ENCODE peak calls at places on chromosomes 11 and 22, in five cellular contexts. G is SW 1271, C is AG08395, B is right lobe of liver, D is HFF-Myc. H is an unnamed sample.

GRCh38 chr22:20957691-20958440 is 9.2 kb upstream of the AIFM3 start:
- DNase-seq in D (no peak), B (no peak), G (peak; percentile 33), C (peak; percentile 40), H (no peak)

GRCh38 chr11:65560555-65561418 is 2.6 kb upstream of the LTBP3 start:
- DNase-seq in D (no peak), B (no peak), G (peak; percentile 73), C (peak; percentile 41), H (peak; percentile 34)

GRCh38 chr11:132999519-132999918 is 532.8 kb downstream of the OPCML start:
- DNase-seq in D (no peak), B (no peak), C (no peak), G (no peak), H (no peak)

GRCh38 chr11:70485326-70486025 is 87.1 kb downstream of the CTTN start:
- DNase-seq in B (no peak), C (no peak), G (no peak), D (no peak), H (no peak)

GRCh38 chr11:279966-280761 is 2.0 kb downstream of the NLRP6 start:
- DNase-seq in C (peak; percentile 54), D (no peak), G (no peak), B (peak; percentile 91), H (no peak)

GRCh38 chr11:89275966-89276365 is 98.3 kb downstream of the TYR start:
- DNase-seq in D (no peak), C (no peak), B (no peak), G (no peak), H (no peak)

GRCh38 chr11:60130496-60130895 is 42.0 kb downstream of the MS4A2 start:
- DNase-seq in D (no peak), G (peak; percentile 63), C (no peak), B (no peak), H (no peak)

GRCh38 chr11:111792314-111792713 is 26.1 kb upstream of the PPP2R1B start:
- DNase-seq in D (no peak), C (no peak), B (no peak), G (no peak), H (no peak)

GRCh38 chr22:27918351-27919221 is 470 bp downstream of the PITPNB start:
- DNase-seq in B (peak; percentile 72), D (no peak), G (peak; percentile 45), C (peak; percentile 38), H (no peak)

GRCh38 chr11:69666752-69667536 is 8.2 kb downstream of the LTO1 start:
- DNase-seq in G (no peak), D (no peak), C (no peak), B (no peak), H (no peak)

GRCh38 chr11:124644426-124645280 is 22.0 kb downstream of the TBRG1 start:
- DNase-seq in G (peak; percentile 80), D (peak; percentile 65), C (peak; percentile 78), B (no peak), H (no peak)

GRCh38 chr22:47967841-47968240 is 1205.4 kb downstream of the TBC1D22A start:
- DNase-seq in D (no peak), C (no peak), G (no peak), B (no peak), H (no peak)

GRCh38 chr11:65617136-65617850 is 1.7 kb downstream of the PCNX3 start:
- DNase-seq in C (no peak), B (no peak), D (no peak), G (no peak), H (no peak)

GRCh38 chr11:34685864-34686263 is 65.0 kb downstream of the EHF start:
- DNase-seq in G (peak; percentile 18), C (no peak), D (no peak), B (no peak), H (no peak)

GRCh38 chr11:63573881-63574855 is 11.0 kb upstream of the PLAAT2 start:
- DNase-seq in D (no peak), C (peak; percentile 43), G (no peak), B (peak; percentile 62), H (peak; percentile 32)

GRCh38 chr22:45671783-45672563 is at the start of gene ATXN10:
- DNase-seq in G (peak; percentile 61), D (no peak), C (peak; percentile 69), B (peak; percentile 70), H (peak; percentile 84)

GRCh38 chr22:25797891-25798290 is 55.9 kb downstream of the MYO18B start:
- DNase-seq in B (no peak), G (no peak), C (no peak), D (no peak), H (no peak)

GRCh38 chr11:48055292-48056132 is 75.2 kb downstream of the PTPRJ start:
- DNase-seq in B (no peak), G (no peak), D (no peak), C (no peak), H (no peak)

GRCh38 chr22:28146401-28147304 is 227.6 kb upstream of the PITPNB start:
- DNase-seq in C (no peak), G (no peak), B (no peak), D (no peak), H (no peak)

GRCh38 chr22:40452730-40453487 is 82.5 kb downstream of the SGSM3 start:
- DNase-seq in G (no peak), C (no peak), D (no peak), B (no peak), H (no peak)